ENCODE peak calls at places on chromosomes 7 and 10, in nine cellular contexts. One of them, this sample, is unnamed.

GRCh38 chr7:125241548-125241947 is 311.9 kb upstream of the POT1 start:
- DNase-seq in lower leg skin: no peak
- DNase-seq in prostate gland: no peak
- DNase-seq in HFF-Myc: no peak
- DNase-seq in tibial nerve: no peak
- DNase-seq in colonic mucosa: no peak
- DNase-seq in lower lobe of right lung: no peak
- DNase-seq in ovary: no peak
- DNase-seq in mucosa of descending colon: no peak
- DNase-seq in this sample: no peak

GRCh38 chr7:36155811-36156361 is 2.8 kb downstream of the EEPD1 start:
- DNase-seq in lower leg skin: peak; percentile 46
- DNase-seq in prostate gland: peak; percentile 43
- DNase-seq in HFF-Myc: no peak
- DNase-seq in tibial nerve: no peak
- DNase-seq in colonic mucosa: peak; percentile 43
- DNase-seq in lower lobe of right lung: no peak
- DNase-seq in ovary: peak; percentile 59
- DNase-seq in mucosa of descending colon: no peak
- DNase-seq in this sample: no peak

GRCh38 chr7:104862719-104863118 is 151.3 kb upstream of the KMT2E start:
- DNase-seq in lower leg skin: no peak
- DNase-seq in prostate gland: no peak
- DNase-seq in HFF-Myc: no peak
- DNase-seq in tibial nerve: no peak
- DNase-seq in colonic mucosa: no peak
- DNase-seq in lower lobe of right lung: no peak
- DNase-seq in ovary: no peak
- DNase-seq in mucosa of descending colon: no peak
- DNase-seq in this sample: no peak

GRCh38 chr10:67695555-67695954 is 440 bp downstream of the CTNNA3 start:
- DNase-seq in lower leg skin: no peak
- DNase-seq in prostate gland: no peak
- DNase-seq in HFF-Myc: no peak
- DNase-seq in tibial nerve: no peak
- DNase-seq in colonic mucosa: no peak
- DNase-seq in lower lobe of right lung: no peak
- DNase-seq in ovary: no peak
- DNase-seq in mucosa of descending colon: no peak
- DNase-seq in this sample: peak; percentile 1

GRCh38 chr10:1215862-1216575 is 159.8 kb downstream of the WDR37 start:
- DNase-seq in lower leg skin: no peak
- DNase-seq in prostate gland: no peak
- DNase-seq in HFF-Myc: no peak
- DNase-seq in tibial nerve: no peak
- DNase-seq in colonic mucosa: no peak
- DNase-seq in lower lobe of right lung: no peak
- DNase-seq in ovary: no peak
- DNase-seq in mucosa of descending colon: no peak
- DNase-seq in this sample: no peak

GRCh38 chr10:77037735-77038411 is 599.7 kb downstream of the KCNMA1 start:
- DNase-seq in lower leg skin: no peak
- DNase-seq in prostate gland: no peak
- DNase-seq in HFF-Myc: no peak
- DNase-seq in tibial nerve: no peak
- DNase-seq in colonic mucosa: no peak
- DNase-seq in lower lobe of right lung: no peak
- DNase-seq in ovary: no peak
- DNase-seq in mucosa of descending colon: no peak
- DNase-seq in this sample: no peak

GRCh38 chr7:38563736-38564135 is 67.4 kb downstream of the AMPH start:
- DNase-seq in lower leg skin: no peak
- DNase-seq in prostate gland: no peak
- DNase-seq in HFF-Myc: no peak
- DNase-seq in tibial nerve: no peak
- DNase-seq in colonic mucosa: no peak
- DNase-seq in lower lobe of right lung: no peak
- DNase-seq in ovary: no peak
- DNase-seq in mucosa of descending colon: no peak
- DNase-seq in this sample: no peak

GRCh38 chr7:28779929-28780328 is 178.2 kb downstream of the TRIL start:
- DNase-seq in lower leg skin: no peak
- DNase-seq in prostate gland: no peak
- DNase-seq in HFF-Myc: no peak
- DNase-seq in tibial nerve: no peak
- DNase-seq in colonic mucosa: no peak
- DNase-seq in lower lobe of right lung: no peak
- DNase-seq in ovary: no peak
- DNase-seq in mucosa of descending colon: no peak
- DNase-seq in this sample: no peak

GRCh38 chr7:5234852-5235831 is 45.1 kb downstream of the WIPI2 start:
- DNase-seq in lower leg skin: no peak
- DNase-seq in prostate gland: peak; percentile 50
- DNase-seq in HFF-Myc: no peak
- DNase-seq in tibial nerve: no peak
- DNase-seq in colonic mucosa: no peak
- DNase-seq in lower lobe of right lung: peak; percentile 47
- DNase-seq in ovary: no peak
- DNase-seq in mucosa of descending colon: no peak
- DNase-seq in this sample: no peak

DNA sequence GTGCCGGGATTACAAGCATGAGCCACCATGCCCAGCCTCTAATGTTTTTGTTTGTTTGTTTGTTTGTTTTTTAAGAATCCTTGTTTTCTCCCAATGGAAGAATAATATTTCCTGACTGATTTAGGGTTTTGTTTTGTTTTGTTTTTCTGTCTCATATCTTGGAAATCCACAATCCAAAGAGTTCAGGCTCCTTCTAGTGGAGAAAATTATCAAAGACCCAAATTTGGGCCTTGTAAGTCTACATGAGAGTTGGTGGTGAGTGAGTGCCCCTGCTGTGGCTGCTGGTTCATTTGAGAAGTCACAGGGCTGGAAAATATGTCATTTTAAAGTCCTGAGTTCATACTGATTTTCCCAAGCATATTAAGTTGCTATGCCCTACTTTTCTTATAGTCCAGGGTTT is 33.5 kb upstream of the KLHL7 start:
- DNase-seq in lower leg skin: no peak
- DNase-seq in prostate gland: no peak
- DNase-seq in HFF-Myc: no peak
- DNase-seq in tibial nerve: no peak
- DNase-seq in colonic mucosa: no peak
- DNase-seq in lower lobe of right lung: no peak
- DNase-seq in ovary: no peak
- DNase-seq in mucosa of descending colon: no peak
- DNase-seq in this sample: peak; percentile 35
- TF ChIP-seq CTCF in lower leg skin: no peak
- TF ChIP-seq CTCF in prostate gland: no peak
- TF ChIP-seq CTCF in HFF-Myc: no peak
- TF ChIP-seq CTCF in tibial nerve: peak; percentile 14
- TF ChIP-seq CTCF in colonic mucosa: no peak
- TF ChIP-seq CTCF in lower lobe of right lung: no peak
- TF ChIP-seq CTCF in ovary: no peak
- TF ChIP-seq CTCF in mucosa of descending colon: no peak
- TF ChIP-seq CTCF in this sample: peak; percentile 19

DNA sequence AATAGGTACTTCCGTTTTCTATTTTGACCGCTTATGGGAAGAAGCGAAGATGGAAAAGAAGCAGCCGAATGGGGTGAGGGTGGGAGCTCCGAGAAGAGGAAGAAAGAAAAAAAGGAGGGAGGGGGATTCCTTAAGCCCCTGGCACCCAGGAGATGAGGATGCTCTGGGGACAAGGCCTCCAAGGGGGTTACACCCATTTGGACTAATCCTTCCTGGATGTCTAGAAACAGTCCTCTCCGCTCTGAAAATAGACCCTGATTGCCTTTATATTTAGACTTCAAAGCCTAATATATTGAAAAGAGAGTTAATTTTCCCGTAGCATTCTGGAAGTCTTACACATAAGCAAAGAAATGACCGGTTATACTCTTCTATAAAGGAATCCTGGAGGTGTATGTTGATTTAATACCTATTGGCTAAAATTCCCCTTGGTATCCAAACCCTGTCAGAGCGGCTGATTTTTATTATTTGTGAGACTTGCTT is 690 bp upstream of the HTR7 start:
- DNase-seq in lower leg skin: no peak
- DNase-seq in prostate gland: no peak
- DNase-seq in HFF-Myc: no peak
- DNase-seq in tibial nerve: no peak
- DNase-seq in colonic mucosa: no peak
- DNase-seq in lower lobe of right lung: no peak
- DNase-seq in ovary: no peak
- DNase-seq in mucosa of descending colon: no peak
- DNase-seq in this sample: no peak
- H3K4me3 ChIP-seq in lower leg skin: no peak overlapping the region
- H3K4me3 ChIP-seq in prostate gland: peak overlapping the region; percentile 42
- H3K4me3 ChIP-seq in HFF-Myc: peak overlapping the region; percentile 53
- H3K4me3 ChIP-seq in tibial nerve: peak overlapping the region; percentile 57
- H3K4me3 ChIP-seq in colonic mucosa: peak overlapping the region; percentile 67
- H3K4me3 ChIP-seq in lower lobe of right lung: peak overlapping the region; percentile 62
- H3K4me3 ChIP-seq in ovary: peak overlapping the region; percentile 54
- H3K4me3 ChIP-seq in mucosa of descending colon: no peak overlapping the region
- H3K4me3 ChIP-seq in this sample: peak overlapping the region; percentile 75

GRCh38 chr10:49269523-49269922 is 29.4 kb upstream of the C10orf71 start:
- DNase-seq in lower leg skin: no peak
- DNase-seq in prostate gland: no peak
- DNase-seq in HFF-Myc: no peak
- DNase-seq in tibial nerve: no peak
- DNase-seq in colonic mucosa: no peak
- DNase-seq in lower lobe of right lung: no peak
- DNase-seq in ovary: no peak
- DNase-seq in mucosa of descending colon: no peak
- DNase-seq in this sample: no peak

GRCh38 chr10:49265885-49266284 is 33.1 kb upstream of the C10orf71 start:
- DNase-seq in lower leg skin: no peak
- DNase-seq in prostate gland: no peak
- DNase-seq in HFF-Myc: no peak
- DNase-seq in tibial nerve: no peak
- DNase-seq in colonic mucosa: no peak
- DNase-seq in lower lobe of right lung: no peak
- DNase-seq in ovary: no peak
- DNase-seq in mucosa of descending colon: no peak
- DNase-seq in this sample: no peak

GRCh38 chr10:49270565-49270964 is 28.4 kb upstream of the C10orf71 start:
- DNase-seq in lower leg skin: no peak
- DNase-seq in prostate gland: no peak
- DNase-seq in HFF-Myc: no peak
- DNase-seq in tibial nerve: no peak
- DNase-seq in colonic mucosa: no peak
- DNase-seq in lower lobe of right lung: no peak
- DNase-seq in ovary: no peak
- DNase-seq in mucosa of descending colon: no peak
- DNase-seq in this sample: no peak

GRCh38 chr10:49271346-49271745 is 27.6 kb upstream of the C10orf71 start:
- DNase-seq in lower leg skin: no peak
- DNase-seq in prostate gland: no peak
- DNase-seq in HFF-Myc: no peak
- DNase-seq in tibial nerve: no peak
- DNase-seq in colonic mucosa: no peak
- DNase-seq in lower lobe of right lung: no peak
- DNase-seq in ovary: no peak
- DNase-seq in mucosa of descending colon: no peak
- DNase-seq in this sample: no peak

DNA sequence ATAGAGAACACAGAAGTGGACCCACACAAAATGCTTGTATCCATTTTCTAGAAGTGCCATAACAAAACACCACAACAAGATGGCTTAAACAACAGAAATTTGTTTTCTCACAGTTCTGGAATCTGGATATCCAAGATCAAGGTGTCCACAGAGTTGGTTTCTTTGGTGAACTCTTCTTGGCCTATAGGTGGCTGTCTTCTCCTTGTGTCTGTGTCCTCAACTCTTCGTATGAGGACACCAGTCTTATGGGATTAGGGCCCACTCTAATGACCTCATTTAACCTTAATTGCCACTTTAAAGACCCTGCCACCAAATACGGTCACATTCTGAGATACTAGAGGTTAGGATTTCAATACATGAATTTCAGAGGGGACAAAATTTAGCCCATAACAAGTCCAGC is 30.8 kb upstream of the C10orf71 start:
- DNase-seq in lower leg skin: no peak
- DNase-seq in prostate gland: no peak
- DNase-seq in HFF-Myc: no peak
- DNase-seq in tibial nerve: no peak
- DNase-seq in colonic mucosa: no peak
- DNase-seq in lower lobe of right lung: no peak
- DNase-seq in ovary: no peak
- DNase-seq in mucosa of descending colon: no peak
- DNase-seq in this sample: no peak
- TF ChIP-seq CTCF in lower leg skin: no peak
- TF ChIP-seq CTCF in prostate gland: no peak
- TF ChIP-seq CTCF in HFF-Myc: no peak
- TF ChIP-seq CTCF in tibial nerve: no peak
- TF ChIP-seq CTCF in colonic mucosa: no peak
- TF ChIP-seq CTCF in lower lobe of right lung: no peak
- TF ChIP-seq CTCF in ovary: no peak
- TF ChIP-seq CTCF in mucosa of descending colon: no peak
- TF ChIP-seq CTCF in this sample: no peak

GRCh38 chr10:131982796-131983195 is 1.1 kb upstream of the BNIP3 start:
- DNase-seq in lower leg skin: no peak
- DNase-seq in prostate gland: peak; percentile 48
- DNase-seq in HFF-Myc: no peak
- DNase-seq in tibial nerve: no peak
- DNase-seq in colonic mucosa: no peak
- DNase-seq in lower lobe of right lung: no peak
- DNase-seq in ovary: peak; percentile 62
- DNase-seq in mucosa of descending colon: no peak
- DNase-seq in this sample: no peak
- H3K4me3 ChIP-seq in lower leg skin: peak overlapping the region; percentile 59
- H3K4me3 ChIP-seq in prostate gland: peak overlapping the region; percentile 87
- H3K4me3 ChIP-seq in HFF-Myc: peak overlapping the region; percentile 76
- H3K4me3 ChIP-seq in tibial nerve: peak overlapping the region; percentile 66
- H3K4me3 ChIP-seq in colonic mucosa: peak overlapping the region; percentile 61
- H3K4me3 ChIP-seq in lower lobe of right lung: peak overlapping the region; percentile 93
- H3K4me3 ChIP-seq in ovary: peak overlapping the region; percentile 74
- H3K4me3 ChIP-seq in mucosa of descending colon: no peak overlapping the region
- H3K4me3 ChIP-seq in this sample: peak overlapping the region; percentile 76

DNA sequence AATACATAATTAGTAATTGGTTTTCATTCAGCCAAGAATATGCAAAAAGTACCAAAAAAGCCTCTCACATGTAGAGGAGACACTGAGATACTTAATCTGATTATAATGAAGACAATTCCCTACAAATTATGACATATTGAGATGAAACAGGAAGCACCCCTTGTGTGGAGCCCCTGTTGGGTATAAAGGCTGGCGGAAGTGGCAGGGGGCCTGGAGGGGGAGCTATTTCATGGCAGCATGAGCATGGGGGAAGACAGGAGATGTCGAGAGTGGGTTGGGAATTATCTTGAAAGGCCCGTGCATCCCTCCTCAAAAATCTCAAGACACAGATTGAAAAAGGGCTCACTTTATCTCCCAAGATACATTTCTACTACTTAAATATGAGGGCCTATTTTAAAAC is 96.9 kb downstream of the PIP4K2A start:
- DNase-seq in lower leg skin: no peak
- DNase-seq in prostate gland: no peak
- DNase-seq in HFF-Myc: no peak
- DNase-seq in tibial nerve: no peak
- DNase-seq in colonic mucosa: no peak
- DNase-seq in lower lobe of right lung: no peak
- DNase-seq in ovary: no peak
- DNase-seq in mucosa of descending colon: no peak
- DNase-seq in this sample: no peak
- TF ChIP-seq CTCF in lower leg skin: no peak
- TF ChIP-seq CTCF in prostate gland: no peak
- TF ChIP-seq CTCF in HFF-Myc: no peak
- TF ChIP-seq CTCF in tibial nerve: no peak
- TF ChIP-seq CTCF in colonic mucosa: no peak
- TF ChIP-seq CTCF in lower lobe of right lung: no peak
- TF ChIP-seq CTCF in ovary: no peak
- TF ChIP-seq CTCF in mucosa of descending colon: no peak
- TF ChIP-seq CTCF in this sample: no peak

This sample was measured in fibroblast of the aortic adventitia.